ENCODE peak calls at places on chromosomes 7 and 10, in nine cellular contexts. P, W, Q, C, I, M, J, F and T are unnamed samples.

GRCh38 chr10:27446091-27446918 is 57.8 kb upstream of the RAB18 start:
- DNase-seq in P (peak; percentile 47), W (no peak), Q (no peak), C (peak; percentile 9), I (peak; percentile 18), M (no peak), J (no peak), F (peak; percentile 27), T (peak; percentile 28)

GRCh38 chr7:36048141-36048901 is 104.7 kb upstream of the EEPD1 start:
- DNase-seq in P (peak; percentile 83), W (no peak), Q (peak; percentile 73), C (no peak), I (peak; percentile 94), M (no peak), J (no peak), F (no peak), T (no peak)

GRCh38 chr10:5589963-5590511 is 65.3 kb downstream of the CALML3 start:
- DNase-seq in P (peak; percentile 76), W (peak; percentile 9), Q (no peak), C (no peak), I (no peak), M (peak; percentile 70), J (no peak), F (no peak), T (no peak)

GRCh38 chr10:91127341-91128082 is 93.0 kb upstream of the PCGF5 start:
- DNase-seq in P (no peak), W (no peak), Q (no peak), C (no peak), I (no peak), M (no peak), J (no peak), F (no peak), T (no peak)

GRCh38 chr10:112456533-112456932 is 9.5 kb downstream of the VTI1A start:
- DNase-seq in P (no peak), W (no peak), Q (no peak), C (no peak), I (no peak), M (peak; percentile 52), J (no peak), F (no peak), T (no peak)

GRCh38 chr7:108650487-108650886 is 80.8 kb downstream of the DNAJB9 start:
- DNase-seq in P (peak; percentile 29), W (no peak), Q (no peak), C (no peak), I (peak; percentile 39), M (no peak), J (no peak), F (no peak), T (peak; percentile 56)

GRCh38 chr7:6636741-6637543 is at the start of gene ZNF316:
- DNase-seq in P (peak; percentile 38), W (peak; percentile 67), Q (peak; percentile 29), C (peak; percentile 97), I (no peak), M (no peak), J (no peak), F (peak; percentile 54), T (peak; percentile 17)

GRCh38 chr10:797179-797578 is 107.7 kb upstream of the DIP2C start:
- DNase-seq in P (no peak), W (no peak), Q (no peak), C (no peak), I (no peak), M (peak; percentile 29), J (no peak), F (no peak), T (no peak)

GRCh38 chr7:81869670-81870069 is 99.8 kb upstream of the HGF start:
- DNase-seq in P (no peak), W (no peak), Q (no peak), C (no peak), I (no peak), M (no peak), J (no peak), F (no peak), T (no peak)

GRCh38 chr10:131260031-131260430 is 51.5 kb downstream of the TCERG1L start:
- DNase-seq in P (no peak), W (no peak), Q (no peak), C (no peak), I (no peak), M (no peak), J (no peak), F (no peak), T (no peak)

GRCh38 chr7:134030460-134030865 is 96.7 kb upstream of the LRGUK start:
- DNase-seq in P (no peak), W (no peak), Q (no peak), C (no peak), I (no peak), M (no peak), J (no peak), F (no peak), T (no peak)

GRCh38 chr7:1978656-1979590 is 253.8 kb downstream of the MAD1L1 start:
- DNase-seq in P (no peak), W (no peak), Q (no peak), C (no peak), I (no peak), M (no peak), J (no peak), F (no peak), T (no peak)

GRCh38 chr7:157760004-157760730 is 423.4 kb downstream of the DNAJB6 start:
- DNase-seq in P (no peak), W (no peak), Q (no peak), C (no peak), I (no peak), M (peak; percentile 55), J (no peak), F (no peak), T (no peak)

GRCh38 chr10:19488592-19489280 is 327.5 kb upstream of the PLXDC2 start:
- DNase-seq in P (no peak), W (peak; percentile 28), Q (no peak), C (no peak), I (peak; percentile 8), M (peak; percentile 94), J (no peak), F (no peak), T (no peak)

GRCh38 chr10:35041502-35041879 is 48.6 kb downstream of the CUL2 start:
- DNase-seq in P (no peak), W (no peak), Q (no peak), C (no peak), I (no peak), M (no peak), J (no peak), F (no peak), T (no peak)

GRCh38 chr10:31456463-31456862 is 137.4 kb downstream of the ZEB1 start:
- DNase-seq in P (no peak), W (no peak), Q (no peak), C (no peak), I (no peak), M (no peak), J (no peak), F (no peak), T (no peak)

GRCh38 chr7:59986-60675 is 132.2 kb upstream of the FAM20C start:
- DNase-seq in P (no peak), W (no peak), Q (no peak), C (no peak), I (no peak), M (no peak), J (no peak), F (no peak), T (no peak)

GRCh38 chr7:114663502-114663901 is 248.9 kb downstream of the FOXP2 start:
- DNase-seq in P (peak; percentile 34), W (no peak), Q (no peak), C (no peak), I (peak; percentile 43), M (no peak), J (no peak), F (peak; percentile 77), T (peak; percentile 35)

GRCh38 chr7:125526958-125527357 is 597.3 kb upstream of the POT1 start:
- DNase-seq in P (no peak), W (no peak), Q (no peak), C (no peak), I (no peak), M (no peak), J (no peak), F (no peak), T (no peak)

GRCh38 chr10:28077889-28078288 is 79.0 kb upstream of the ODAD2 start:
- DNase-seq in P (peak; percentile 47), W (no peak), Q (no peak), C (no peak), I (no peak), M (no peak), J (no peak), F (no peak), T (no peak)